ENCODE peak calls at places on chromosomes 6 and 20, in six cellular contexts. N is ovary, K is stomach, V is esophagus muscularis mucosa, Z is K562, C is A549. Y is an unnamed sample.

GRCh38 chr6:158251565-158251964 is 60.7 kb upstream of the TULP4 start:
- DNase-seq in K (no peak), Z (no peak), V (no peak), C (no peak), N (no peak), Y (no peak)

GRCh38 chr6:95917034-95917433 is 98.7 kb upstream of the FUT9 start:
- DNase-seq in K (no peak), N (no peak), Z (no peak), C (no peak), V (no peak), Y (no peak)

GRCh38 chr6:50791900-50792508 is 26.7 kb upstream of the TFAP2B start:
- DNase-seq in K (no peak), V (no peak), C (peak; percentile 9), Z (peak; percentile 61), N (no peak), Y (no peak)

GRCh38 chr20:43921227-43921780 is 6.7 kb downstream of the TOX2 start:
- DNase-seq in V (no peak), N (no peak), K (no peak), Z (no peak), C (no peak), Y (no peak)

GRCh38 chr6:154931741-154932424 is 63.2 kb upstream of the TIAM2 start:
- DNase-seq in Z (no peak), N (no peak), C (no peak), V (no peak), K (no peak), Y (no peak)

GRCh38 chr6:43334466-43335095 is 26.0 kb upstream of the CRIP3 start:
- DNase-seq in K (no peak), Z (peak; percentile 56), C (peak; percentile 25), V (no peak), N (no peak), Y (no peak)

GRCh38 chr6:4225207-4225872 is 90.0 kb upstream of the ECI2 start:
- DNase-seq in Z (no peak), N (no peak), V (no peak), C (no peak), K (no peak), Y (no peak)

GRCh38 chr6:44092312-44092884 is 34.9 kb downstream of the MRPL14 start:
- DNase-seq in N (no peak), Z (no peak), V (no peak), C (no peak), K (no peak), Y (no peak)

GRCh38 chr6:34035161-34035560 is 110.7 kb downstream of the GRM4 start:
- DNase-seq in K (no peak), Z (no peak), C (no peak), N (no peak), V (no peak), Y (no peak)

GRCh38 chr6:5781966-5782556 is 224.7 kb downstream of the NRN1 start:
- DNase-seq in Z (no peak), K (no peak), C (no peak), N (no peak), V (no peak), Y (no peak)

GRCh38 chr6:89050155-89050554 is 30.4 kb upstream of the PNRC1 start:
- DNase-seq in Z (no peak), C (no peak), K (no peak), N (peak; percentile 64), V (no peak), Y (peak; percentile 87)

GRCh38 chr6:77837034-77837784 is 184.4 kb downstream of the MEI4 start:
- DNase-seq in K (no peak), C (no peak), N (no peak), V (no peak), Z (no peak), Y (no peak)

GRCh38 chr20:31644701-31645100 is 7.0 kb downstream of the COX4I2 start:
- DNase-seq in K (no peak), Z (peak; percentile 66), C (no peak), N (no peak), V (no peak), Y (no peak)

GRCh38 chr6:132021552-132022375 is 70.6 kb upstream of the CCN2 start:
- DNase-seq in K (no peak), Z (no peak), C (no peak), V (no peak), N (no peak), Y (no peak)

GRCh38 chr6:155447949-155448348 is 7.7 kb downstream of the NOX3 start:
- DNase-seq in N (no peak), Z (no peak), K (no peak), C (no peak), V (no peak), Y (no peak)

GRCh38 chr6:136989591-136990578 is 54.9 kb downstream of the IL20RA start:
- DNase-seq in V (peak; percentile 92), K (no peak), Z (no peak), N (no peak), C (no peak), Y (peak; percentile 74)

GRCh38 chr6:43774776-43775583 is 5.0 kb downstream of the VEGFA start:
- DNase-seq in N (peak; percentile 57), V (no peak), Z (peak; percentile 93), K (peak; percentile 87), C (peak; percentile 85), Y (peak; percentile 88)

GRCh38 chr6:139135578-139136545 is 982 bp downstream of the HECA start:
- DNase-seq in V (no peak), N (peak; percentile 57), K (peak; percentile 72), Z (peak; percentile 41), C (peak; percentile 7), Y (peak; percentile 77)

GRCh38 chr6:148999921-149000589 is 253.2 kb downstream of the UST start:
- DNase-seq in V (peak; percentile 90), C (no peak), Z (no peak), K (peak; percentile 38), N (peak; percentile 87), Y (peak; percentile 81)

GRCh38 chr6:72984981-72985665 is 240.2 kb downstream of the KHDC1L start:
- DNase-seq in C (no peak), V (no peak), Z (no peak), K (no peak), N (no peak), Y (no peak)

GRCh38 chr6:624979-625378 is 31.9 kb downstream of the HUS1B start:
- DNase-seq in C (no peak), V (no peak), N (no peak), K (no peak), Z (peak; percentile 22), Y (peak; percentile 69)

GRCh38 chr20:40564997-40565680 is 123.9 kb downstream of the MAFB start:
- DNase-seq in Z (peak; percentile 14), K (no peak), V (no peak), C (peak; percentile 47), N (no peak), Y (no peak)

GRCh38 chr20:44706371-44707258 is 8.6 kb upstream of the CCN5 start:
- DNase-seq in Z (no peak), N (peak; percentile 54), K (no peak), V (no peak), C (no peak), Y (peak; percentile 79)

GRCh38 chr20:56985286-56985685 is 281.2 kb downstream of the BMP7 start:
- DNase-seq in V (no peak), N (no peak), Z (no peak), C (no peak), K (no peak), Y (no peak)

GRCh38 chr20:43938932-43939761 is 24.5 kb downstream of the TOX2 start:
- DNase-seq in C (peak; percentile 54), K (no peak), V (no peak), N (no peak), Z (no peak), Y (peak; percentile 76)

GRCh38 chr6:105759946-105760345 is 326.2 kb upstream of the PRDM1 start:
- DNase-seq in Z (no peak), C (no peak), K (no peak), N (no peak), V (no peak), Y (no peak)

GRCh38 chr20:19668406-19668805 is 89.7 kb upstream of the RIN2 start:
- DNase-seq in V (no peak), Z (no peak), C (no peak), K (no peak), N (no peak), Y (no peak)

GRCh38 chr20:3168079-3168828 is 5.1 kb downstream of the LZTS3 start:
- DNase-seq in V (no peak), N (no peak), K (peak; percentile 78), C (no peak), Z (no peak), Y (peak; percentile 63)
- TF ChIP-seq EP300 in V (no peak), N (no peak), K (no peak), C (no peak), Z (no peak), Y (no peak)

DNA sequence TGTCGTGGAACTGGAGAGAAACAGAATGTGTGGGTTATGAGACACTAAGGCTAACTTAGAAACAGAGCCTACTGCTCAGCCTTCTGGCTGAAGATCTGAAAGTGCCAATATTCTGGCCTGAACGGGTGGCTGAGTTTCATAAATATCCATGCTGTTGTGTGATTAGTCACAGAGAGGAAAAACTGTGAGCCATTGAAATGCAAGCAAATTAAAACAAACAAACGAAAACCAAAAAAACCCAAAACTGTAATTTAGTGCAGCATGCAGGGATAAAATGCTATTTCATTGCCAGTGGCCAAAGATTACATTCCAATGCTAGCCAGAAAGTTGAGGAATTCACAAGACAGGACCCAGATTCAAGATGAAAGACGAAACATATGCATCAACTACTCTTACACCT is 315.1 kb downstream of the UBE3D start:
- DNase-seq in N (no peak), V (no peak), C (no peak), Z (no peak), K (no peak), Y (no peak)
- H3K9me3 ChIP-seq in N (no peaks in the 10 kb centered on the region), V (no peaks in the 10 kb centered on the region), C (no peaks in the 10 kb centered on the region), Z (no peaks in the 10 kb centered on the region), K (no peaks in the 10 kb centered on the region), Y (no peaks in the 10 kb centered on the region)

DNA sequence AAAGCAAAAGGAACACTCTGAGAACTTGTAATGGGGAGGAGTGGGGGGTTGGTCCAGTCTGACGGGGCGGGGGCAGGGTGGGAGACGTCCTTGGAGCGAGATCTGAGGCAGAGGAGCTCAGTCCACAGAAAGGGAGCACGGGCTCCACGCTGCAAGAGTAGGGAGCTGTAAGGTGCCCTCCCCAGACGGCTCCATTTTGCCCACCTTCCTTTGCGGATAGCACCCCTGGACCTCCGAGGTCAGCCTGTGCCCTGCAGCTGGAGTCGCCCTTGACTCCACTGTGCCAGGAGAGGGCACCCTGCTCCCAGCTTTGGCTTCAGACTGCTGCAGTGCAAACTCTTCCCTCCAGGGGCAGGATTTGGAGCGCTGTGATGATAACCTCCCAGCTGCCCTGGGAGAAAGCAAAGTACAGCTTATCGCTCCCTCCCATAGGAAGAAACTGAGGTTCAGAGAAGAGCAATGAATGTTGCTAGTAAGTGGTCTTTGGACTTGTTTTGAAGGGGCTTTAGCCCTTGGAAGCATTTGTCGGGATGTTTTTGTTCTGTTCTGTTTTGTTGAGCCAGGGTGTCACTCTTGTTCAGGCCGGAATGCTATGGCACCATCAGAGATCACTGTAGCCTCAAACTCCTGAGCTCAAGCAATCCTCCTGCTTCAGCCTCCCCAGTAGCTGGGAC is 9.5 kb upstream of the AHCY start:
- DNase-seq in K (peak; percentile 89), V (peak; percentile 96), C (peak; percentile 79), N (peak; percentile 81), Z (peak; percentile 83), Y (peak; percentile 91)
- TF ChIP-seq EP300 in K (no peak), V (no peak), C (no peak), N (no peak), Z (no peak), Y (no peak)

DNA sequence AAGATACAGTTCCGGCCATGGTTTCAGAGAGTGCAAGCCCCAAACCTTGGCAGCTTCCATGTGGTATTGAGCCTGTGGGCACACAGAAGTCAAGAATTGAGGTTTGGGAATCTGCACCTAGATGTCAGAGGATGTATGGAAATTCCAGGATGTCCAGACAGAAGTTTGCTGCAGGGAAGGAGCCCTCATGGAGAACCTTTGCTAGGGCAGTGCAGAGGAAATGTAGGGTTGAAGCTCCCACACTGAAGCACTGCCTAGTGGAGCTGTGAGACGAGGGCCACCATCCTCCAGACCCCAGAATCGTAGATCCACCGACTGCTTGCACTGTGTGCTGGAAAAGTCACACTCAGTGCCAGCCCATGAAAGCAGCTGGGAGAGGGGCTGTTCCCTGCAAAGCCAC is 267.5 kb downstream of the OGFRL1 start:
- DNase-seq in K (no peak), V (no peak), N (no peak), Z (no peak), C (no peak), Y (no peak)
- H3K9me3 ChIP-seq in K (peaks cover 5% of the 10 kb centered on the region), V (peaks cover 39% of the 10 kb centered on the region), N (no peaks in the 10 kb centered on the region), Z (no peaks in the 10 kb centered on the region), C (no peaks in the 10 kb centered on the region), Y (peaks cover 6% of the 10 kb centered on the region)